ENCODE peak calls at places on chromosomes 12 and 14, in four cellular contexts. B, Y, K and L are unnamed samples.

GRCh38 chr12:94193168-94193567 is 44.8 kb downstream of the PLXNC1 start:
- DNase-seq in B (no peak), Y (no peak), K (no peak), L (no peak)

GRCh38 chr12:109732321-109733305 is 19.0 kb downstream of the FAM222A start:
- DNase-seq in B (peak; percentile 44), K (no peak), Y (no peak), L (peak; percentile 6)

GRCh38 chr12:79886917-79887519 is 47.9 kb downstream of the PPP1R12A start:
- DNase-seq in K (no peak), Y (peak; percentile 50), B (no peak), L (no peak)

GRCh38 chr12:91109148-91109564 is 2.1 kb downstream of the LUM start:
- DNase-seq in Y (no peak), K (peak; percentile 58), B (peak; percentile 98), L (peak; percentile 88)

GRCh38 chr12:124385219-124385969 is 90.5 kb downstream of the RFLNA start:
- DNase-seq in Y (no peak), B (no peak), K (no peak), L (no peak)

GRCh38 chr12:1171657-1172056 is 180.6 kb downstream of the ERC1 start:
- DNase-seq in K (no peak), B (no peak), Y (no peak), L (no peak)

GRCh38 chr12:1204581-1205121 is 213.6 kb downstream of the ERC1 start:
- DNase-seq in B (no peak), Y (peak; percentile 45), K (no peak), L (no peak)

GRCh38 chr12:121036810-121037326 is 2.2 kb downstream of the OASL start:
- DNase-seq in K (no peak), Y (no peak), B (no peak), L (no peak)

GRCh38 chr12:117068492-117068891 is 30.7 kb downstream of the TESC start:
- DNase-seq in Y (no peak), K (no peak), B (no peak), L (peak; percentile 26)

GRCh38 chr12:30754383-30754749 is 385 bp downstream of the CAPRIN2 start:
- DNase-seq in B (no peak), Y (no peak), K (no peak), L (no peak)

GRCh38 chr12:92696240-92696639 is 6.5 kb upstream of the PLEKHG7 start:
- DNase-seq in Y (no peak), B (no peak), K (no peak), L (peak; percentile 74)

GRCh38 chr12:13727707-13728147 is 253.7 kb downstream of the GRIN2B start:
- DNase-seq in B (peak; percentile 63), Y (no peak), K (no peak), L (no peak)

GRCh38 chr12:21894792-21895392 is 46.3 kb downstream of the ABCC9 start:
- DNase-seq in K (no peak), B (no peak), Y (no peak), L (no peak)

GRCh38 chr12:108565976-108566375 is 3.6 kb downstream of the ISCU start:
- DNase-seq in B (peak; percentile 30), K (peak; percentile 69), Y (peak; percentile 53), L (peak; percentile 83)

GRCh38 chr12:6703631-6704030 is 3.0 kb upstream of the PIANP start:
- DNase-seq in K (no peak), B (peak; percentile 87), Y (no peak), L (peak; percentile 43)

GRCh38 chr12:107435520-107435919 is 250.1 kb upstream of the PWP1 start:
- DNase-seq in B (no peak), K (no peak), Y (no peak), L (no peak)

GRCh38 chr14:65335548-65335947 is 77.0 kb upstream of the FUT8 start:
- DNase-seq in K (no peak), B (no peak), Y (no peak), L (no peak)

GRCh38 chr14:95835331-95835730 is 41.3 kb upstream of the TUNAR start:
- DNase-seq in Y (no peak), K (no peak), B (no peak), L (no peak)

GRCh38 chr14:59347511-59347900 is 117.7 kb downstream of the GPR135 start:
- DNase-seq in Y (no peak), B (no peak), K (no peak), L (no peak)
- H3K27ac ChIP-seq in Y (no peak overlapping the region), B (no peak overlapping the region), K (peak overlapping the region; percentile 71), L (peak overlapping the region; percentile 93)

GRCh38 chr12:40032433-40033259 is 73.2 kb downstream of the SLC2A13 start:
- DNase-seq in K (no peak), B (peak; percentile 91), Y (no peak), L (no peak)

GRCh38 chr12:40031965-40032364 is 73.9 kb downstream of the SLC2A13 start:
- DNase-seq in Y (no peak), B (no peak), K (no peak), L (no peak)

GRCh38 chr12:40034712-40035111 is 71.2 kb downstream of the SLC2A13 start:
- DNase-seq in Y (no peak), B (no peak), K (no peak), L (no peak)

GRCh38 chr12:40034156-40034555 is 71.7 kb downstream of the SLC2A13 start:
- DNase-seq in Y (no peak), B (no peak), K (no peak), L (no peak)

GRCh38 chr12:40033260-40033649 is 72.6 kb downstream of the SLC2A13 start:
- DNase-seq in Y (no peak), K (no peak), B (peak; percentile 71), L (no peak)
- H3K4me3 ChIP-seq in Y (no peak overlapping the region), K (no peak overlapping the region), B (no peak overlapping the region), L (no peak overlapping the region)

GRCh38 chr14:91501348-91501747 is 8.8 kb downstream of the PPP4R3A start:
- DNase-seq in K (no peak), B (no peak), Y (no peak), L (no peak)

GRCh38 chr14:91506226-91506625 is 3.9 kb downstream of the PPP4R3A start:
- DNase-seq in K (no peak), Y (no peak), B (no peak), L (no peak)

GRCh38 chr14:91501951-91502930 is 7.9 kb downstream of the PPP4R3A start:
- DNase-seq in B (no peak), Y (no peak), K (no peak), L (no peak)

GRCh38 chr14:91508105-91508504 is 2.0 kb downstream of the PPP4R3A start:
- DNase-seq in Y (no peak), B (no peak), K (no peak), L (no peak)

GRCh38 chr14:91503000-91503504 is 7.1 kb downstream of the PPP4R3A start:
- DNase-seq in B (no peak), Y (no peak), K (no peak), L (no peak)
- H3K4me1 ChIP-seq in B (peaks cover 1% of the 10 kb centered on the region), Y (peaks cover 89% of the 10 kb centered on the region), K (peaks cover 75% of the 10 kb centered on the region), L (peaks cover 7% of the 10 kb centered on the region)

GRCh38 chr12:53676715-53677611 is 1.1 kb upstream of the ATP5MC2 start:
- DNase-seq in K (peak; percentile 50), Y (no peak), B (peak; percentile 89), L (peak; percentile 84)
- H3K27ac ChIP-seq in K (peak overlapping the region; percentile 98), Y (peak overlapping the region; percentile 32), B (peak overlapping the region; percentile 89), L (peak overlapping the region; percentile 99)

DNA sequence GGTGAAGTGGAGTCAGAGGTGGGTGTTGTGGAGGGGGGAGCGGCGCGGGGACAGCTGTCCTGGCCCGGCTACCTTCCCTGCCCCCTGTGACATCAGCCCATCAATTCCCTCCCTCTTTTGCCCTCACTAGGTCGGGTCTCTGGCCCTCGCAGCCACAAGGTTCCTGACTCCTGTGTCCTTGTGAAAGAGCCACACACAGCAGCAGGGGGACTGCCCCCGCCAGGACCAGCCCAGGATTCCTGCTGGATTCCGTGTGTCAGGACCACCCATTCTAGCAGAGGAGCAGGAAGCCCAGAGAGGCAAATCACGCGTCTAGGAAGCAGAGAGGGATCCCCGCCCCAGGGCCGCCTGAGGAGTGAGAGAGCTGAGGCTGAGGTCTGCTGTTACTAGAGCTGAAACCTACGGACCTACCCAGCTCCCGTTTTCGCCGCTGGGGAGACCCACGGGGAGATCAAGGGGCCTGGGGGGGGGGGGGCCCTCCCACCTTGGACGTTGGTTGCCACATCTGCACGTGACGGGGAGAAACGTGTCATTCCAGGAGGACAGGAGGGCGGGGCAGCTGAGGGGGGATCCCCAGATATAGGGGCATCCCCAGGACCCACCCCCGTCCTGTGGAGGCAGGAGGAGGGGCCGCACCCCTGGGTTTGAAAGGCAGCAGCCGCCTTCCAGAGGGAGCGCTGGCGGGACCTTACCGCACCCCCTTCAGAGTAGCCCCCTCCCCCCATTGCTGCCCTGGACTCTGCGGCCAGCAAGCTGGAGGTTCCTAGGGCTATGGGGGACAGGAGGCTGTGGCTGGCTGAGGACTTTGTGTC is 12.5 kb upstream of the INF2 start:
- DNase-seq in B (peak; percentile 86), K (no peak), Y (no peak), L (peak; percentile 64)
- H3K4me3 ChIP-seq in B (peak overlapping the region; percentile 79), K (peak overlapping the region; percentile 57), Y (peak overlapping the region; percentile 63), L (no peak overlapping the region)